ENCODE peak calls at places on chromosomes 5 and 9, in seven cellular contexts. S, K, O, Z, A, M and W are unnamed samples.
A peak's percentile ranks its signal among the peaks of the same experiment; 100 is the strongest.

GRCh38 chr5:9156282-9156681 is 389.6 kb downstream of the SEMA5A start:
- DNase-seq in S (no peak), K (no peak), O (peak; percentile 20), Z (peak; percentile 91), A (no peak), M (peak; percentile 50), W (peak; percentile 28)

GRCh38 chr9:79221084-79221483 is 350.7 kb upstream of the TLE4 start:
- DNase-seq in S (no peak), K (no peak), O (no peak), Z (no peak), A (no peak), M (no peak), W (no peak)

GRCh38 chr9:118059520-118060278 is 355.5 kb downstream of the TLR4 start:
- DNase-seq in S (no peak), K (no peak), O (peak; percentile 84), Z (peak; percentile 51), A (no peak), M (no peak), W (no peak)

GRCh38 chr5:138444774-138445546 is 6.1 kb downstream of the REEP2 start:
- DNase-seq in S (no peak), K (peak; percentile 69), O (no peak), Z (no peak), A (no peak), M (no peak), W (no peak)

GRCh38 chr9:19642256-19642655 is 146.6 kb downstream of the SLC24A2 start:
- DNase-seq in S (no peak), K (no peak), O (no peak), Z (no peak), A (no peak), M (peak; percentile 29), W (no peak)

GRCh38 chr9:98087420-98088354 is 31.2 kb downstream of the NANS start:
- DNase-seq in S (no peak), K (peak; percentile 86), O (peak; percentile 55), Z (peak; percentile 81), A (peak; percentile 22), M (no peak), W (no peak)

GRCh38 chr9:133888779-133889491 is 103.2 kb downstream of the VAV2 start:
- DNase-seq in S (no peak), K (no peak), O (no peak), Z (no peak), A (no peak), M (peak; percentile 61), W (no peak)

GRCh38 chr5:151051931-151052608 is 28.8 kb downstream of the TNIP1 start:
- DNase-seq in S (no peak), K (peak; percentile 67), O (no peak), Z (no peak), A (no peak), M (no peak), W (no peak)

GRCh38 chr5:100479079-100479688 is 56.0 kb upstream of the FAM174A start:
- DNase-seq in S (no peak), K (no peak), O (peak; percentile 41), Z (peak; percentile 63), A (no peak), M (peak; percentile 3), W (no peak)

GRCh38 chr5:175569701-175570100 is 88.2 kb upstream of the HRH2 start:
- DNase-seq in S (no peak), K (no peak), O (no peak), Z (no peak), A (no peak), M (no peak), W (no peak)

GRCh38 chr9:135804588-135805421 is 102.5 kb downstream of the CAMSAP1 start:
- DNase-seq in S (no peak), K (no peak), O (no peak), Z (peak; percentile 30), A (no peak), M (peak; percentile 44), W (no peak)

GRCh38 chr9:82334286-82334685 is 345.7 kb downstream of the SPATA31D1 start:
- DNase-seq in S (no peak), K (no peak), O (no peak), Z (no peak), A (no peak), M (no peak), W (no peak)

GRCh38 chr5:179274321-179275315 is 70.6 kb downstream of the ADAMTS2 start:
- DNase-seq in S (no peak), K (peak; percentile 24), O (no peak), Z (no peak), A (no peak), M (peak; percentile 70), W (no peak)

GRCh38 chr5:87210743-87211142 is 56.9 kb upstream of the RASA1 start:
- DNase-seq in S (no peak), K (no peak), O (no peak), Z (no peak), A (no peak), M (no peak), W (no peak)

GRCh38 chr5:163498886-163499285 is 6.5 kb upstream of the MAT2B start:
- DNase-seq in S (no peak), K (no peak), O (no peak), Z (no peak), A (no peak), M (no peak), W (no peak)

GRCh38 chr9:134688231-134688630 is 46.6 kb downstream of the COL5A1 start:
- DNase-seq in S (no peak), K (peak; percentile 52), O (no peak), Z (no peak), A (no peak), M (no peak), W (no peak)

GRCh38 chr5:179427032-179427675 is 81.9 kb upstream of the ADAMTS2 start:
- DNase-seq in S (no peak), K (no peak), O (no peak), Z (no peak), A (no peak), M (no peak), W (no peak)

GRCh38 chr5:38011641-38012188 is 171.9 kb upstream of the GDNF start:
- DNase-seq in S (no peak), K (no peak), O (no peak), Z (no peak), A (no peak), M (no peak), W (no peak)

GRCh38 chr5:103800728-103801127 is 238.1 kb upstream of the NUDT12 start:
- DNase-seq in S (no peak), K (no peak), O (no peak), Z (no peak), A (no peak), M (no peak), W (no peak)

GRCh38 chr5:173325091-173325698 is 3.0 kb downstream of the STC2 start:
- DNase-seq in S (no peak), K (peak; percentile 32), O (no peak), Z (no peak), A (no peak), M (no peak), W (no peak)

GRCh38 chr5:173327084-173327947 is 898 bp downstream of the STC2 start:
- DNase-seq in S (no peak), K (peak; percentile 60), O (peak; percentile 50), Z (peak; percentile 52), A (no peak), M (peak; percentile 63), W (no peak)

GRCh38 chr5:173324115-173325001 is 3.9 kb downstream of the STC2 start:
- DNase-seq in S (no peak), K (peak; percentile 68), O (no peak), Z (no peak), A (peak; percentile 81), M (peak; percentile 94), W (no peak)

GRCh38 chr5:173327948-173328895 is at the start of gene STC2:
- DNase-seq in S (no peak), K (peak; percentile 70), O (peak; percentile 98), Z (peak; percentile 99), A (peak; percentile 26), M (peak; percentile 88), W (peak; percentile 95)

DNA sequence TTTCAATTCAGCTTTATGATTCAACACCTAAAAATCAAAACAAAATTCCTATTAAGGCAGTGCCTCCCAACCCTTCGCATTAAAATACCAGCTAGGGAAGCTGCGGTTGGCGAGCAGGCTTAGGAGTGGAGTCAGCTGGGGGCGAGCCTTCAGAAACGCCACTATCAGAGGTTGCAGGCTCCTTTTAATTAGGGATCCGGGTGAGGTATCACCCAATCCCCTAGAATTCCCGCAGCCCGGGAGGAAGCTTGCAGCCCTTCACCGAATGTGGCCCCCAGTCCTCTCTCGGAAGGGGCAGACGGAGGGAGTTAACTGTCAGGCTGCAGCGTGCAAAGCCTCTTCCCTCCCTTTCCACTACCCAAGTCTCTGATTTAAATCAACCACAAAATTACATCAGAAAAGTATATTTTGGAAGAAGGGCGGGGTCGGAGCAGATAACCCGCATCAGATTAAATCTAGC is 1.7 kb downstream of the STC2 start:
- DNase-seq in S (no peak), K (peak; percentile 44), O (peak; percentile 21), Z (peak; percentile 31), A (no peak), M (no peak), W (no peak)
- H3K4me3 ChIP-seq in S (peak overlapping the region; percentile 70), K (peak overlapping the region; percentile 48), O (peak overlapping the region; percentile 73), Z (peak overlapping the region; percentile 57), A (peak overlapping the region; percentile 48), M (peak overlapping the region; percentile 57), W (peak overlapping the region; percentile 25)

DNA sequence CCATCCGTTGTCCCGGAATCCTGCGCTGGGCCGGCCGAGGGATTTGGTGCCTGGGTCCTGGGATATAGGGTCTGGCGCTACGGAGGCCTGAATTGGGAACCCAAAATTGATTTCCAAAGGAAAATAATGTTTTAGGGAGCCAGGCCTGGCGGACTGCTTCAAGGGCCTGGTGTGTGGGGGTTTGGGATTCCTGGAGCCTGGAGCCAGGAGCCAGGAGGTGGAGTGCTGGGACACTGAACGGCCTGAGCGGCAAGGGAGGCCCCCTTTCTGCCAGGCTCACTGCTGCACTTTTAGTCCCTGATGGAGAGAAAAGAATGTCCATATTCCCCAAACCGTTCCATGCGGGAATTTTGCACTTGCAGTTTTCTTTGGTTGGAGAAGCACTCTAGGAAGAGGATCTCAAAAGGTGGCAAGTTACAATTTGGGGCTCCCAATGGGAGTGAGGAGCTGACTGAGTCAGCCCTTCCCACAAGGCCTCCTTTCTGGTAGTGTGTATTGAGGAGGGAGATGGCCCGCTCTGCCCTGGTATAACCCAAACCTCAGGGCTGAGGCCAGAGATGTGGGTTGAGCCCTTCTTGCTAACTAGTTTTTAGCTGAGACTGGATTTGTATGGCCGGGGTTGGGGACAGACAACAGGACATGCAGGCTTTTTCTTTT is 2.2 kb downstream of the LMX1B start:
- DNase-seq in S (no peak), K (no peak), O (no peak), Z (peak; percentile 68), A (no peak), M (peak; percentile 36), W (no peak)
- H3K27me3 ChIP-seq in S (peaks cover 12% of the 10 kb centered on the region), K (peaks cover 32% of the 10 kb centered on the region), O (peaks cover 99% of the 10 kb centered on the region), Z (peaks cover 86% of the 10 kb centered on the region), A (peaks cover 94% of the 10 kb centered on the region), M (peaks cover 88% of the 10 kb centered on the region), W (peaks cover 4% of the 10 kb centered on the region)

GRCh38 chr5:14256756-14257393 is 113.7 kb downstream of the TRIO start:
- DNase-seq in S (no peak), K (no peak), O (no peak), Z (no peak), A (no peak), M (no peak), W (no peak)
- H3K4me3 ChIP-seq in S (no peak overlapping the region), K (no peak overlapping the region), O (no peak overlapping the region), Z (no peak overlapping the region), A (no peak overlapping the region), M (no peak overlapping the region), W (no peak overlapping the region)

DNA sequence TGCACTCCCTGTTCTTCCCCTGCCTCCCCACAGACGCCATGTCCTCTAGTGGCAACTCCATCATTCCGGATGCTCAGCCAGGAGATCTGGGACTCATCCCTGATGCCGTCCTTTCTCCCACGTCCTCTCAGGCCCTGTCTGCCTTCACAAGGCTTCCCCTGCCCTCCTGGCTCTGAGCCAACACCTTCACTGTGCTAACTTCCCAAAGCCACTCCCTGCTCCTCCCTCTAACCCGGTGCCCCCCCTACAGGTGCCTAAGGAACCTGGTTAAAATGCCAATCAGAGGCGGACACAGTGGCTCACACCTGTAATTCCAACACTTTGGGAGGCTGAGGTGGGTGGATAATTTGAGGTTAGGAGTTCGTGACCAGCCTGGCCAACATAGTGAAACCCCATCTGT is 67.6 kb downstream of the LMX1B start:
- DNase-seq in S (no peak), K (no peak), O (no peak), Z (no peak), A (no peak), M (no peak), W (no peak)
- H3K27me3 ChIP-seq in S (peaks cover 7% of the 10 kb centered on the region), K (no peaks in the 10 kb centered on the region), O (peaks cover 100% of the 10 kb centered on the region), Z (peaks cover 75% of the 10 kb centered on the region), A (peaks cover 96% of the 10 kb centered on the region), M (peaks cover 56% of the 10 kb centered on the region), W (no peaks in the 10 kb centered on the region)